ENCODE peak calls at places on chromosomes 16 and 17, in six cellular contexts. U is choroid plexus epithelial cell, G is upper lobe of right lung, V is tibial nerve, P is fibroblast of villous mesenchyme, O is progenitor cell of endocrine pancreas. W is an unnamed sample.

GRCh38 chr16:74738134-74738541 is 36.5 kb downstream of the FA2H start:
- DNase-seq in O (no peak), P (no peak), V (no peak), U (no peak), G (no peak), W (peak)

GRCh38 chr16:50279142-50279865 is 13.0 kb downstream of the ADCY7 start:
- DNase-seq in P (no peak), G (peak), V (no peak), U (no peak), O (no peak), W (no peak)

GRCh38 chr17:81527591-81528383 is at the start of gene FSCN2:
- DNase-seq in G (no peak), V (no peak), U (peak), O (no peak), P (no peak), W (no peak)

GRCh38 chr17:47252209-47252608 is 1.4 kb upstream of the ITGB3 start:
- DNase-seq in U (no peak), G (no peak), P (no peak), O (no peak), V (no peak), W (no peak)

GRCh38 chr16:3946604-3947180 is 66.2 kb upstream of the CREBBP start:
- DNase-seq in G (peak), U (no peak), V (no peak), O (no peak), P (no peak), W (no peak)

GRCh38 chr16:56781565-56781964 is 51.6 kb downstream of the NUP93 start:
- DNase-seq in O (no peak), G (no peak), U (no peak), V (no peak), P (no peak), W (no peak)

GRCh38 chr17:58308173-58308984 is 20.2 kb downstream of the TSPOAP1 start:
- DNase-seq in U (no peak), G (no peak), V (no peak), P (no peak), O (peak), W (no peak)

GRCh38 chr17:57532556-57532955 is 212.5 kb downstream of the CCDC182 start:
- DNase-seq in G (no peak), O (no peak), V (no peak), U (no peak), P (no peak), W (no peak)

GRCh38 chr16:17836868-17837602 is 366.3 kb upstream of the XYLT1 start:
- DNase-seq in V (no peak), O (no peak), P (peak), U (peak), G (no peak), W (peak)

GRCh38 chr16:58022601-58023371 is 2.8 kb upstream of the MMP15 start:
- DNase-seq in V (peak), P (peak), O (no peak), G (peak), U (peak), W (peak)

GRCh38 chr16:67594256-67594915 is 32.1 kb downstream of the CTCF start:
- DNase-seq in U (no peak), O (no peak), V (no peak), P (no peak), G (no peak), W (no peak)

GRCh38 chr17:75636381-75637142 is 3.3 kb downstream of the SMIM5 start:
- DNase-seq in U (no peak), G (no peak), P (no peak), O (no peak), V (no peak), W (no peak)

GRCh38 chr16:84406006-84406963 is 37.9 kb downstream of the ATP2C2 start:
- DNase-seq in G (peak), U (no peak), O (no peak), V (no peak), P (no peak), W (no peak)

GRCh38 chr17:57994436-57994835 is 6.4 kb upstream of the VEZF1 start:
- DNase-seq in O (no peak), U (no peak), G (no peak), V (no peak), P (no peak), W (no peak)

GRCh38 chr16:11315499-11315898 is 29.8 kb upstream of the RMI2 start:
- DNase-seq in U (peak), O (no peak), G (no peak), V (no peak), P (peak), W (no peak)

GRCh38 chr17:2853111-2853721 is 57.0 kb downstream of the RAP1GAP2 start:
- DNase-seq in V (no peak), U (peak), G (peak), O (no peak), P (peak), W (peak)

GRCh38 chr17:18267927-18268711 is 7.7 kb downstream of the MIEF2 start:
- DNase-seq in O (no peak), V (no peak), G (no peak), P (peak), U (peak), W (no peak)

GRCh38 chr17:7579839-7580630 is 597 bp downstream of the CD68 start:
- DNase-seq in U (no peak), O (no peak), P (no peak), G (no peak), V (no peak), W (no peak)

GRCh38 chr16:86906608-86907007 is 328.3 kb downstream of the FOXL1 start:
- DNase-seq in O (no peak), V (no peak), P (peak), U (no peak), G (no peak), W (no peak)

GRCh38 chr17:43917348-43918025 is 10.2 kb upstream of the MPP2 start:
- DNase-seq in G (peak), O (no peak), P (peak), U (peak), V (no peak), W (no peak)
- TF ChIP-seq CTCF in G (peak), O (peak), P (peak), U (peak), V (peak), W (no peak)

DNA sequence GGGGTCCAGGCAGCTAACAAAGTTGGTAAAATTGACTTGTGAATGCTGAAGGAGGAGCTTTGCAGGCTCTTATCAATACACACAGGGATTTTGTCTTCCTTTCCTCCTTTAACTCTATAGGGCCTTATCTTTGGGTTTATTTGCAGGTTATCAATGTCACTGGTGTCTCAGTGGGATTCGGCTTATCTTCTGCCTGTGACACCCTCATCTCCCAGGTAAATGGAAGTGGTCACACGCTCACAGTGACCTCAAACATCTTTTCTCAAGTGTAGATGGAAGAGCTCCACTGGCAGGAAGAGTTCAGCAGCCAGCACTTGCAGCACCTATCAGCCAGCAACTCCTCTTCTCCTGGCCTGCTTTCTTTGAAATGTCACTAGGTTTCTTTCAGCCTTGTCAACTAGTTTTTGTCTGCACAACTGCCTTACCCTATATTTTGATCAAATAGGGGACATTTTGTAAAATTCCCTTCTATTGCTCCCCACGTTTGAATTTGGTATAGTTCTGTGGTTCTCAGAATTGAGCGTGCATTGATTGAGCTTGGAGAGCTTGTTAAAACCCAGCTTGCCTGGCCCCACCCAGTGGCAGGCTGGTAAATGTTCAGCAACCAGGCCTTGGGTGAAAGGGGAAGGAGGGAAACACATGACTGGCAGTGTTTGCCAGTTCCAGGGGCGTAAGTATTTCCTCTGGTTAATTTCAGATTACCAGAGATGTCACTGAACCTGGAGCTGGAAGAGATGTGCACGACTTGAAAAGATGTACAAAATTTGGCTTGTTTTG is 12.8 kb downstream of the SLC47A1 start:
- DNase-seq in G (peak), P (no peak), V (no peak), O (no peak), U (no peak), W (no peak)
- TF ChIP-seq CTCF in G (peak), P (peak), V (no peak), O (peak), U (no peak), W (no peak)

DNA sequence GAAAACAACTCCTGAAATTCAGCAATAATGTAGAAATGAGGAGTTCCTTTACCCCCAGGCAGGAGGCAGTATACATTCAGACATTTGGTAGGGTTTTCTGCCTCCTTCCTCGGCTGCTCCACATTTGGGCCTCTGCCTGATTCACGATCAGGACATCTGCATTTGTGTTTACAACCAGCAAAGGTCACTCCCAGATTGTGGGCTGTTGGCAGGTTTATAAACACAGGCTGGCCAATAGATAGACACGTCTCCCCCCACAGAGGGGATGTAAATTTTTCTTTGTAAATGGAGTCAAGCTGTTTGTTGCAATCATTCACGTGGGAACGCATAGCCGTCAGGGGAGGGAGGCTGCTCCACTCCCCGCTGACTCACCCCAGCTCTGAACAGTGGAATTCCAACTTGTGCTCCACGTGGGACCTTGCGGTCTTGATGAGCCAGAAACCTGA is 252.1 kb upstream of the N4BP1 start:
- DNase-seq in G (no peak), U (no peak), P (peak), O (no peak), V (no peak), W (peak)
- TF ChIP-seq CTCF in G (no peak), U (no peak), P (peak), O (peak), V (no peak), W (peak)

GRCh38 chr16:53220585-53220984 is 165.8 kb downstream of the CHD9 start:
- DNase-seq in U (peak), O (no peak), V (no peak), G (no peak), P (peak), W (no peak)
- TF ChIP-seq CTCF in U (peak), O (peak), V (no peak), G (peak), P (peak), W (no peak)

GRCh38 chr17:45051060-45051719 is at the start of gene DCAKD:
- DNase-seq in U (peak), G (peak), V (peak), O (peak), P (peak), W (peak)

GRCh38 chr17:45046536-45047125 is 4.8 kb downstream of the DCAKD start:
- DNase-seq in G (no peak), O (no peak), U (peak), P (no peak), V (no peak), W (peak)

GRCh38 chr17:45050680-45051059 is 762 bp downstream of the DCAKD start:
- DNase-seq in P (peak), G (no peak), U (peak), O (no peak), V (no peak), W (peak)

GRCh38 chr17:45052052-45052772 is 780 bp upstream of the DCAKD start:
- DNase-seq in G (no peak), V (no peak), P (peak), O (peak), U (peak), W (peak)

GRCh38 chr17:45048795-45049563 is 2.5 kb downstream of the DCAKD start:
- DNase-seq in V (no peak), O (no peak), P (no peak), U (no peak), G (no peak), W (no peak)
- TF ChIP-seq CTCF in V (peak), O (peak), P (peak), U (peak), G (peak), W (no peak)

DNA sequence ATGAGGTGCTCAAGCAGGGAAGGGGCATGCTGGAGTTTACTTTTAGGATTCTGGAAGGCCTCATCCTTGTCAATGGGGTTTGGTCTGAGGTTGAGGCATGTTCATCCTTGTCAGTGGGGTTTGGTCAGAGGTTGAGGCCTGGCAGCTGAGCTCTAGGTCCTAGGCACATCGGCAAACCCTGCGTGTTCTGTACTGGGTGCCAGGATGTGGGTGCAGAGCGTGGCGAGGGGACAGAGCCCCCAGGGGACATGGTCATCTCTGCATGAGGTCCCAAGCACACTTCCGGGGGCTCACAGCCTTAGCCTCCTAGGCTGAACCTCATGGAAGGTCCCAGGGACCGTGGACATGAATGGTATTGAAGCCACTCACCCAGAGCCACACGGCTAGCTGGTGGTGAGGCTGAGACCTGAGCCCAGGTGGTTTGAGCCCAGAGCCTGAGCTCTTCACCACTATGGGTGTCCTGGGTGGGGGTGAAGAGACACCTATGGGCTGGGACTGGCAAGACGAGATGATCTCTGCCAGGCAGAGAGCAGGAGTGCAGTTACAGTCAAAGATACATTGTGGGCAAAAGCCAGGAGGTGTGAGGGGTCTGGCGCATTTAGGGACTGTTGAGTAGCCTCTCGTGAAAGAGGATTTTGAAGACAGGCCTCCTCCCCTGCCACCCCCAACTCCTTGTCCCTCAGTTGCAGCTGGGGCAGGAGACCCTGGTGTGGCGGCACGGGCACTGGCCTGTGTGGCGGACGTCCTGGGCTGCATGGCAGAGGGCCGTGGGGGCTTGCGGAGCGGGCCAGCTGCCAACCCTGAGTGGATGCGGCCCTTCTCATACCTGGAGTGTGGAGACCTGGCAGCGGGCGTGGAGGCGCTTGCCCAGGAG is 19.3 kb downstream of the FCSK start:
- DNase-seq in P (no peak), G (no peak), U (no peak), O (no peak), V (no peak), W (no peak)
- TF ChIP-seq CTCF in P (no peak), G (no peak), U (peak), O (no peak), V (no peak), W (no peak)